ENCODE peak calls at places on chromosomes 11 and 22, in five cellular contexts. C, Y, B, H and Z are unnamed samples.

GRCh38 chr11:105144887-105145286 is 5.3 kb upstream of the CARD18 start:
- DNase-seq in C (no peak), Y (peak; percentile 89), B (no peak), H (no peak), Z (no peak)

GRCh38 chr11:129013737-129014475 is 71.2 kb upstream of the TP53AIP1 start:
- DNase-seq in C (no peak), Y (no peak), B (no peak), H (no peak), Z (no peak)

GRCh38 chr11:74672956-74673895 is 58.0 kb downstream of the CHRDL2 start:
- DNase-seq in C (no peak), Y (peak; percentile 100), B (no peak), H (no peak), Z (peak; percentile 57)

GRCh38 chr11:122197055-122197987 is 81.3 kb upstream of the BLID start:
- DNase-seq in C (no peak), Y (peak; percentile 99), B (no peak), H (no peak), Z (no peak)

GRCh38 chr11:11391796-11392195 is 38.7 kb upstream of the CSNK2A3 start:
- DNase-seq in C (no peak), Y (peak; percentile 90), B (no peak), H (no peak), Z (peak; percentile 58)

GRCh38 chr22:49281467-49282340 is 546.0 kb downstream of the BRD1 start:
- DNase-seq in C (no peak), Y (no peak), B (no peak), H (no peak), Z (no peak)

GRCh38 chr11:88950975-88951374 is 114.8 kb downstream of the GRM5 start:
- DNase-seq in C (no peak), Y (no peak), B (no peak), H (no peak), Z (no peak)

GRCh38 chr11:31199403-31199802 is 170.1 kb downstream of the DCDC1 start:
- DNase-seq in C (peak; percentile 20), Y (no peak), B (no peak), H (no peak), Z (no peak)

GRCh38 chr11:78573271-78574035 is 1.2 kb downstream of the NARS2 start:
- DNase-seq in C (peak; percentile 20), Y (no peak), B (no peak), H (no peak), Z (no peak)

GRCh38 chr22:37549704-37550059 is 10.6 kb upstream of the CDC42EP1 start:
- DNase-seq in C (no peak), Y (peak; percentile 50), B (no peak), H (no peak), Z (no peak)

GRCh38 chr11:1298695-1299492 is 10.5 kb downstream of the TOLLIP start:
- DNase-seq in C (no peak), Y (peak; percentile 59), B (no peak), H (peak; percentile 49), Z (peak; percentile 76)

GRCh38 chr11:60305906-60306619 is 21.0 kb upstream of the MS4A6E start:
- DNase-seq in C (no peak), Y (no peak), B (no peak), H (no peak), Z (peak; percentile 6)

GRCh38 chr22:46070722-46071450 is 79.4 kb upstream of the PPARA start:
- DNase-seq in C (no peak), Y (peak; percentile 54), B (no peak), H (peak; percentile 61), Z (no peak)

GRCh38 chr11:121514998-121515671 is 62.4 kb upstream of the SORL1-AS1 start:
- DNase-seq in C (no peak), Y (no peak), B (no peak), H (no peak), Z (no peak)

GRCh38 chr11:116276051-116277044 is 496.4 kb downstream of the BUD13 start:
- DNase-seq in C (peak; percentile 86), Y (peak; percentile 30), B (peak; percentile 86), H (peak; percentile 94), Z (peak; percentile 93)

GRCh38 chr11:122307480-122308085 is 191.6 kb upstream of the BLID start:
- DNase-seq in C (no peak), Y (no peak), B (no peak), H (no peak), Z (no peak)

GRCh38 chr22:41512421-41513194 is 31.7 kb downstream of the POLR3H start:
- DNase-seq in C (peak; percentile 57), Y (peak; percentile 70), B (no peak), H (peak; percentile 93), Z (no peak)

GRCh38 chr22:41507330-41508063 is 36.8 kb downstream of the POLR3H start:
- DNase-seq in C (no peak), Y (no peak), B (no peak), H (no peak), Z (no peak)

GRCh38 chr22:41508770-41509170 is 35.5 kb downstream of the POLR3H start:
- DNase-seq in C (no peak), Y (no peak), B (no peak), H (peak; percentile 32), Z (no peak)

GRCh38 chr22:41513391-41513790 is 30.9 kb downstream of the POLR3H start:
- DNase-seq in C (no peak), Y (no peak), B (no peak), H (no peak), Z (no peak)

DNA sequence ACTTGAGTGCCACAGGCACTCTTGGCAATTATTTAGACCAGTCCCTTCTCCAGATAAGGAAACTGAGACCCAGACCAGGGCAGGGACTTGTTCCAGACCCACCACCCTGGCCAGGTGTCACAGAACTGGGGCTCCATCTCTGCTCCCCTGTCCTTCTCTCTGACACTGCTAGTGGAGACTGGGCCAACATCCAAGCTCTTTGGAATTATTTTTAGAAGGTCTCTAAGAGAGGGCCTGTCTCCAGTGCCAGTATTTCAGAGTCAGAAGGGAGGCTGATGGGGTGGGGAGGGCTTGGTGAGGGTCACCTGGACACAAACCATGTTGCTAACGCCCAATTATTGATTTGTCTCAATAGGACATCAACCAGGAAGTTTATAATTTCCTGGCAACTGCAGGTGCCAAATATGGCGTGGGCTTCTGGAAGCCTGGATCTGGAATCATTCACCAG is 32.7 kb downstream of the POLR3H start:
- DNase-seq in C (no peak), Y (no peak), B (no peak), H (no peak), Z (no peak)
- H2AK5ac ChIP-seq in C (peak overlapping the region; percentile 11), Y (no peak overlapping the region), B (no peak overlapping the region), H (no peak overlapping the region), Z (no peak overlapping the region)

DNA sequence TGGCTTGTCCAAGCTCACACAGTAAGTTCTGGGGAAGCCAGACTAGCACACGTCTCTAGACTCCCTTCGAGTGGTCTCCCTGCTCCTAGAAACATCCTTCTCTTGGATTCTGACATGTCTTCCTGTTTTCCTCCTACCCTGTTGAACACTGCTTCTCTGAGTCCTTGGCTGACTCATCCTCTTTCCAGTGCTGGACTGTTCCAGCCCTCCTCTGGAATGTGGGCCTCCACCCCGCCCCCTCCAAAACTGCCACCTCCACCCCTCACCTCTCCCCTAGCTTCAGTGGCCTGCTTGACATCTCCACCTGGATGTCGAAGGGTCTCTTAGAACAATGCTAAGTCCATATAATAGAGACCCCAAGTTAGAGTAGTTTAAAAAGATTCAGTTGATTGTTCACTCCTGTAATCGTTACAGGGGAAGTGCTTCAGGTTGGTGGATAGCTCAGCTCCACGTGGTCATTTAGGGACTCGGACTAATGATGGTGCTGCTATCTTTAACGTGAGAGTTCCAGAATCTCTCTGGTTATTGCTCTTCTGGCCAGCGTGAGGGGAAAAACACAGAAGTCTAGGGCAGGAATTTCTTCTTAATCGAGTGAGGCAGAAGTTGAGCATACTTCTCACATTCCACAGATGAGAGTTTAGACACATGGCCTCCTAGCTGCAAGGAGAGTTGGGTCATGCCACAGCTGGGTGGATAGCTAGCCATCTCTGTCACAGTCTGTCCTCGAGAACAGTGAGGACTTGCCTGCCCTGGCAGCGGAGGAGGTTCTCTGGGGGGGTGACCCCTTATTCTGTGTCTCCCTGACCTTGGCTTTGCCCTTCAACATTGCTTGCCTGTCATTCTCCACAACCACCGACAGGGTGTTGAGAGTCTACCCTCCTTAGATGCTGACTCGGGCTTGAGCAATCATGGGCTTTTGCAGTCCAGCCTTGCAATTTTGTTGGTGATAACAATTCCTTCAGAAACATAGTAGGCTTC is 4.7 kb upstream of the C11orf96 start:
- DNase-seq in C (no peak), Y (peak; percentile 70), B (no peak), H (no peak), Z (peak; percentile 62)
- H2AFZ ChIP-seq in C (no peak overlapping the region), Y (peak overlapping the region; percentile 78), B (no peak overlapping the region), H (no peak overlapping the region), Z (no peak overlapping the region)

GRCh38 chr11:3049430-3050243 is 7.6 kb downstream of the CARS1 start:
- DNase-seq in C (no peak), Y (peak; percentile 98), B (no peak), H (no peak), Z (peak; percentile 98)

GRCh38 chr11:3052109-3052479 is 5.1 kb downstream of the CARS1 start:
- DNase-seq in C (no peak), Y (no peak), B (no peak), H (no peak), Z (no peak)

GRCh38 chr11:3050386-3051325 is 6.6 kb downstream of the CARS1 start:
- DNase-seq in C (no peak), Y (no peak), B (no peak), H (no peak), Z (peak; percentile 91)

GRCh38 chr11:3052567-3052966 is 4.7 kb downstream of the CARS1 start:
- DNase-seq in C (no peak), Y (no peak), B (no peak), H (no peak), Z (no peak)

DNA sequence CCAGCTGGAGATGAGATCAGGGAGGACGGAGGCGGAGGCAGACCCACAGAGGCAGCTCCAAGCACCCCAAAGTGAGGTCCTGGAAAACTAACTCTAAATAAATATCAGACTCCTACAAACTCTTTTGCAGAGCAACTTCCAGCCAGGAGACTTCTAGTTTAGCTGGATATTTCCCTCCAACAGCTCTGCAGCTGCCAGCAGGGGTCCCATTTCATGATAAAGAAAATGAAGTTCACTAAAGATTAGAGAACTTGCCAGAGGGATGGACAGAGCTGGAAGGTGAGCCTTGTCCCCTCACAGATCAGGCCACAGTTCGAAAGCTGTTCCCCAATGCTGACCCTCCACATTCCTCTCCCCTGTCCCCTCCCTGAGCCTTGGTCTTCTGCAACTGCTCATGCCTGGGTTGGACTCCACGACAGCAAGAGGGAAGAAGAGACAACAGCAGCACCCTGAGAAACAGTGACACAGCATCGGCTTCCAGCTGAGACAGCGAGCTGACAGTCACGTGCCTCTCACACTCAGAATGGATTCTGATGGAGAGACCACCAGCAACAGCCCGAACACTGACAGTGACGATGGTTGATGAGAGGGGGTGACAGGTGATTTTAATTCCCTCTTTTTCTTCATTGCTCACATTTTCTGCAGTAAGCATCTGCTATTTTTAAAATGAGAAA is 5.7 kb downstream of the CARS1 start:
- DNase-seq in C (no peak), Y (no peak), B (no peak), H (no peak), Z (no peak)
- H3K79me1 ChIP-seq in C (peaks cover 23% of the 10 kb centered on the region), Y (peaks cover 93% of the 10 kb centered on the region), B (peaks cover 35% of the 10 kb centered on the region), H (peaks cover 11% of the 10 kb centered on the region), Z (peaks cover 2% of the 10 kb centered on the region)

DNA sequence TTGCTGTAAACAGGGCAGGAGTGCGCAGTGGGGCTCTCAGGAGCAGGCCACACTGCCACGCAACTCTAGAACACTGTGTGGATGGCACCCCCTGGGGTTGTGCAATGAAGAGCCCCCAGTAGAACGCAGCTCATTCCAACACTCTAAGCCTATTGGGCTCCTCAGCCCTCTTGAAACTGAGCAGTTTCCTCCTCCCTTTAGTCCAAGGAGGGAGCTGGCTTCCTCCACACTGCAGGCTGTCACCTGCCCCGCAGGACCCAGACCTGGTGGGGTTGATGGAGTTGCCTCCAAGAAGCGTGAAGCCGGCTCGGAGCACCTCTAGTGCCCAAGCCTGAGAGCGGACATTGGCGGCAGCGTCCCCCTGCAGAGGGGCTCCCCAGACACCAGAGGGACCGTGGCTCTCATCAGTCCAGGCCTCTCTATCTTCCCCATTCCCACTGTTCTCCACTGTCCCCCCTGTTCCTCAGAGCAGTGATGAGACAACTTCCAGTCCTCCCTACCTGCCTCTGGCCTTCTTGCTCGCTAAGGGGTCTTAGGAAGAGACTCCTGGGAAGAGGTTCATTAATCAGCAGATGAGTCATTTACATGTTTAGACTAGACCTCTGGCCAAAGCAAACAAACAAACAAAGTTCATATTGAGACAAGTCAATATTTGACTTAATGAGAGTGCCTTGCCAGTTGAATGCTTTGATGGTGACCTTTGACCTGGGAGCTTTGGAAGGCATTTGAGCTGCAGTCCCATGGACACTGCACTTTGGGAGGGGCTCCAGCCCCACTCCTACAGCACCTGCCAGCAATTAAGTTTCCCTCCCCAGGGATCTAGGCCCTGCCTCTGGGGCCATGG is 64.0 kb downstream of the RPUSD4 start:
- DNase-seq in C (peak; percentile 52), Y (no peak), B (no peak), H (peak; percentile 52), Z (no peak)
- H2AK5ac ChIP-seq in C (no peak overlapping the region), Y (no peak overlapping the region), B (no peak overlapping the region), H (no peak overlapping the region), Z (peak overlapping the region; percentile 55)